ENCODE peak calls at places on chromosomes 2 and 18, in six cellular contexts. L, D, N, T, J and M are unnamed samples.

GRCh38 chr18:25915907-25916306 is 174.5 kb downstream of the SS18 start:
- DNase-seq in L (no peak), D (no peak), N (no peak), T (no peak), J (no peak), M (no peak)

GRCh38 chr2:169073972-169074751 is 4.8 kb downstream of the DHRS9 start:
- DNase-seq in L (no peak), D (no peak), N (no peak), T (no peak), J (no peak), M (no peak)

GRCh38 chr2:173441222-173441621 is 86.5 kb downstream of the CDCA7 start:
- DNase-seq in L (no peak), D (no peak), N (no peak), T (no peak), J (no peak), M (no peak)

GRCh38 chr18:61894751-61895524 is 2.1 kb upstream of the RNF152 start:
- DNase-seq in L (no peak), D (no peak), N (no peak), T (no peak), J (no peak), M (no peak)

GRCh38 chr2:80546766-80547165 is 242.2 kb upstream of the LRRTM1 start:
- DNase-seq in L (no peak), D (no peak), N (no peak), T (no peak), J (no peak), M (no peak)

GRCh38 chr2:181253438-181253837 is 203.7 kb upstream of the ITGA4 start:
- DNase-seq in L (no peak), D (no peak), N (no peak), T (no peak), J (no peak), M (no peak)

GRCh38 chr2:191806396-191806795 is 40.5 kb downstream of the CAVIN2 start:
- DNase-seq in L (no peak), D (no peak), N (no peak), T (no peak), J (no peak), M (no peak)

GRCh38 chr2:228224410-228224809 is 42.9 kb upstream of the SPHKAP start:
- DNase-seq in L (no peak), D (no peak), N (no peak), T (no peak), J (no peak), M (no peak)

GRCh38 chr2:122523981-122524380 is 768.5 kb downstream of the TSN start:
- DNase-seq in L (no peak), D (no peak), N (no peak), T (peak; percentile 31), J (no peak), M (no peak)

GRCh38 chr2:230234845-230235244 is 9.3 kb downstream of the SP140 start:
- DNase-seq in L (no peak), D (no peak), N (no peak), T (no peak), J (peak; percentile 58), M (no peak)

GRCh38 chr2:150548527-150548926 is 61.1 kb upstream of the RND3 start:
- DNase-seq in L (peak; percentile 25), D (no peak), N (no peak), T (peak; percentile 30), J (no peak), M (no peak)

GRCh38 chr18:9739516-9739915 is 31.4 kb downstream of the RAB31 start:
- DNase-seq in L (no peak), D (no peak), N (no peak), T (no peak), J (no peak), M (no peak)

GRCh38 chr2:232211743-232212686 is 166.5 kb upstream of the ALPP start:
- DNase-seq in L (no peak), D (no peak), N (no peak), T (no peak), J (no peak), M (no peak)

GRCh38 chr2:36408198-36408703 is 52.7 kb downstream of the CRIM1 start:
- DNase-seq in L (no peak), D (no peak), N (peak; percentile 17), T (no peak), J (no peak), M (no peak)

GRCh38 chr18:73824684-73825083 is 322.9 kb downstream of the FBXO15 start:
- DNase-seq in L (no peak), D (no peak), N (no peak), T (no peak), J (no peak), M (no peak)

GRCh38 chr2:110813896-110814295 is 81.5 kb downstream of the ACOXL start:
- DNase-seq in L (no peak), D (no peak), N (no peak), T (no peak), J (no peak), M (no peak)

GRCh38 chr2:8144785-8145184 is 537.1 kb upstream of the ID2 start:
- DNase-seq in L (no peak), D (no peak), N (no peak), T (no peak), J (no peak), M (no peak)

GRCh38 chr2:218782529-218782845 is 540 bp downstream of the CYP27A1 start:
- DNase-seq in L (peak; percentile 74), D (no peak), N (no peak), T (no peak), J (no peak), M (no peak)
- H3K4me3 ChIP-seq in L (peak overlapping the region; percentile 94), D (no peak overlapping the region), N (peak overlapping the region; percentile 62), T (no peak overlapping the region), J (no peak overlapping the region), M (no peak overlapping the region)

DNA sequence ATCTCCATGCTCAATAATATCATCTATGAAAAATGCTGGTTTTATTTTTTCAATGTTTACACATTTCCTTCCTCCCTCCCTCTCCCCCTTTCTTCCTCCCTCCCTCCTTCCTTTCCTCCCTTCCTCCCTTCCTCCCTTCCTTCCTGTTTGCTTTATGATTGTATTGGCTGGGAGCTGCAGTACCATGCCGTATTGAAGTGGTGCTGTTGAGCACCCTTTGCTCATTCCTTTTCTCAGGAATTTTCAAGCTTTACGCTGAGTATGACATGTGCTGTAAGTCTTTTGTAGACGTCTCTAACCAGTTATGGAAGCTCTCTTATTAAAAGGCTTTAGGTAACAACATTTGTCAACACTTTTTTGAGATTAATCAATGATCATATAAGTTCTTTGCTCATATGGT is 100.4 kb downstream of the SNTG2 start:
- DNase-seq in L (peak; percentile 10), D (no peak), N (no peak), T (peak; percentile 44), J (no peak), M (no peak)
- TF ChIP-seq CTCF in L (no peak), D (no peak), N (no peak), T (no peak), J (no peak), M (no peak)

GRCh38 chr2:120465701-120465988 is 119.7 kb downstream of the INHBB start:
- DNase-seq in L (no peak), D (no peak), N (no peak), T (no peak), J (no peak), M (no peak)

GRCh38 chr2:120464448-120464931 is 118.6 kb downstream of the INHBB start:
- DNase-seq in L (no peak), D (no peak), N (no peak), T (no peak), J (no peak), M (no peak)

GRCh38 chr2:120465012-120465700 is 119.2 kb downstream of the INHBB start:
- DNase-seq in L (no peak), D (no peak), N (no peak), T (no peak), J (no peak), M (no peak)

GRCh38 chr2:120466704-120467054 is 120.7 kb downstream of the INHBB start:
- DNase-seq in L (peak; percentile 85), D (no peak), N (no peak), T (no peak), J (no peak), M (no peak)

DNA sequence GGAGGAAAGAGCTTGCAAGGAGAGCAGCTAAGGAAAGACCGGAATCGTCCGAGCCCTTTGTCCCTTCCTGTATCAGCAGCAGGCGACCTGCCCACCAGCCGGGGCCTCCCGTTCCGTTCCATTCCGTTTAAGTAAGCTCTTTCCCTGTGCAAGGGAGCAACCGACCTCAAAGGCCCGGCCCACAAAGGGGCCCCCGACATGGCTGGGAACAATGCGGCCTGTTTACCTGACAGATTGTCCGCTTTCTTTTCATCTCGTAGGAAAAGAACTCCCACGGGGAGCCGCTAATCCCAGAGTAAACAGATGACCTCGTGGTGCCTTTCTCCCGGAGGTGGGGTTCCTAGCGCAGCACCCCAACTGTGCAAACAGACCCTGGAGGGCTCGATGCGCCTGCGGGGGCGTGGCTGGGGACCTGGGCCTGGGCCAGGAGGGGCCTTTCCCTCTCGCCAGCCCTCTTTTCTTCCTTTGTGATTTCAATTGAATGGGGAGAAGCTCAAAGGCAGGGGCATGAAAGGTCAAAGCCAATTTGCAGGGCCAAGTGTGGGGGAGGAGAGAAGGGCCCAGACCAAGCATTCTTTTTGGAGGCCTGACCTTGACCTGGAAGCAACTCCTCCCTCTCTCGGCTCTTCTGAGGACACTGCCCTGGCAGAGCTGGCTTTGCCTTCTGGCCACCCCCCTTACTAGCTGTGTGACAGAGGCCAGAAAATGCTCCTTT is 120.2 kb downstream of the INHBB start:
- DNase-seq in L (peak; percentile 100), D (no peak), N (peak; percentile 84), T (no peak), J (no peak), M (no peak)
- TF ChIP-seq GABPA in L (peak; percentile 52), D (no peak), N (no peak), T (no peak), J (no peak), M (no peak)

GRCh38 chr2:216635171-216635570 is 2.0 kb downstream of the IGFBP2 start:
- DNase-seq in L (no peak), D (no peak), N (no peak), T (peak; percentile 54), J (no peak), M (no peak)

GRCh38 chr2:216634317-216635148 is 1.3 kb downstream of the IGFBP2 start:
- DNase-seq in L (no peak), D (no peak), N (no peak), T (peak; percentile 59), J (no peak), M (no peak)

GRCh38 chr2:216637472-216637871 is 4.3 kb downstream of the IGFBP2 start:
- DNase-seq in L (no peak), D (no peak), N (no peak), T (no peak), J (no peak), M (no peak)

GRCh38 chr2:216636570-216637450 is 3.6 kb downstream of the IGFBP2 start:
- DNase-seq in L (peak; percentile 78), D (peak; percentile 30), N (no peak), T (peak; percentile 70), J (no peak), M (peak; percentile 8)

DNA sequence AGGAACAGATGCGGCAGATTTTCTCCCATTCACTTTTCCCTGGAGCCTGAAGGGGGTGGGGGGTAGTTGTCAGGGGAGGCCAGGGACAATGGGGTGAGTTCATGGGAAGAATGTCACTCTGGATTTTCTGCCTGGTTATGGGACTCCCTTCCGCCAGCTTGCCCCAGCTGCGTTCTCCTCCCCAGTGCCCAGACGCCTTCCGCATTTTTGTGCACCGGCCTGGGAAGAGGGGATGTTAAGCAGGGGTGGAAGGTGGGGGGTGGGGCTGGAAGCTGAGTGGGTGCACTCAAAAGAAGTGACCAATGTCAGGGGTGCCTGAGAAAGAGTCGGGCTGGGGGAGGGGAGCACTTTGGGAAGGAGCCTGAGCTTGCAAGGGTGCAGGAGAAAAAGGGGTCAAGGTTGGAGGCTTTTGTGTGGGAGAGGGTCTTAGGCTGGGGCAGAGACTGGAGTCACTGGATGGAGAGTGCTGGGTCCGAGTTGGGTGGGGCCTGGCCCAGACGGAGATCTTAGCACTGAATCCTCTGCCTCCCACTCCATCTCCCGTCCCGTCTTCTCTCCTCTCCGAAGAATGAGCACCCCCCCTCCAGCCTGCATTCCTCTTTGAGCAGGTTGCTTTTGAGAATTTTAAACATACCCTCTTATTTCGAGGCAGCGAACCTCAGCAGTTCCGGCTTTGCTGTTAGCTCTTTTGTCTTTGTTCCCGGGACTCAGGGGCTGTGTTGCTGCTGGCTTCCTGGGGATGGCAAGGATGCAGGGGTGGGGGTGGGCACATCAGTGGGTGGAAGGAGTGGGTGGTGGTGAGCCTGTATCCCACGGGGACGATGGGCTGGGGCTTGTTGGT is 2.7 kb downstream of the IGFBP2 start:
- DNase-seq in L (no peak), D (no peak), N (no peak), T (peak; percentile 70), J (no peak), M (no peak)
- H3K4me3 ChIP-seq in L (peak overlapping the region; percentile 13), D (no peak overlapping the region), N (peak overlapping the region; percentile 90), T (peak overlapping the region; percentile 99), J (no peak overlapping the region), M (no peak overlapping the region)